ENCODE peak calls at places on chromosomes 4 and X, in four cellular contexts. K is GM12878, M is K562, H is WTC11. U is an unnamed sample.
A peak's percentile ranks its signal among the peaks of the same experiment; 100 is the strongest.

GRCh38 chrX:110162867-110163266 is 155.0 kb downstream of the AMMECR1 start:
- DNase-seq in K (no peak), M (no peak), H (no peak), U (no peak)

GRCh38 chr4:38177035-38177791 is 217.0 kb downstream of the PTTG2 start:
- DNase-seq in K (no peak), M (no peak), H (no peak), U (no peak)

GRCh38 chr4:160319221-160319867 is 1216.5 kb downstream of the RAPGEF2 start:
- DNase-seq in K (no peak), M (no peak), H (no peak), U (no peak)

GRCh38 chr4:38320349-38320707 is 343.7 kb upstream of the KLF3 start:
- DNase-seq in K (no peak), M (no peak), H (no peak), U (no peak)

GRCh38 chr4:3384391-3384770 is 57.4 kb upstream of the HGFAC start:
- DNase-seq in K (no peak), M (no peak), H (no peak), U (no peak)

GRCh38 chr4:40316333-40316781 is 18.8 kb upstream of the CHRNA9 start:
- DNase-seq in K (peak; percentile 74), M (no peak), H (no peak), U (no peak)

GRCh38 chr4:96521046-96521536 is 681.2 kb downstream of the PDHA2 start:
- DNase-seq in K (no peak), M (no peak), H (no peak), U (no peak)

GRCh38 chr4:6561173-6561516 is 13.8 kb upstream of the MAN2B2 start:
- DNase-seq in K (no peak), M (no peak), H (no peak), U (no peak)

GRCh38 chr4:17376205-17376604 is 135.7 kb downstream of the QDPR start:
- DNase-seq in K (no peak), M (no peak), H (no peak), U (no peak)

GRCh38 chr4:84481879-84482245 is 17.2 kb downstream of the NKX6-1 start:
- DNase-seq in K (no peak), M (no peak), H (peak; percentile 52), U (no peak)

GRCh38 chr4:42460043-42460442 is 62.8 kb downstream of the SHISA3 start:
- DNase-seq in K (peak; percentile 39), M (no peak), H (no peak), U (no peak)

GRCh38 chrX:130877892-130878321 is 25.1 kb downstream of the ENOX2 start:
- DNase-seq in K (no peak), M (no peak), H (no peak), U (no peak)

GRCh38 chr4:5370286-5370685 is 319.0 kb downstream of the STK32B start:
- DNase-seq in K (no peak), M (no peak), H (no peak), U (no peak)
- TF ChIP-seq USF1 in K (no peak), M (no peak), H (no peak), U (no peak)

GRCh38 chrX:3345281-3346081 is 971 bp downstream of the MXRA5 start:
- DNase-seq in K (no peak), M (no peak), H (peak; percentile 61), U (peak; percentile 16)
- TF ChIP-seq USF1 in K (no peak), M (no peak), H (no peak), U (no peak)

GRCh38 chr4:182083681-182084410 is 159.4 kb upstream of the TENM3 start:
- DNase-seq in K (no peak), M (no peak), H (no peak), U (no peak)
- TF ChIP-seq USF1 in K (no peak), M (no peak), H (no peak), U (no peak)

GRCh38 chr4:77586953-77587383 is 18.7 kb upstream of the CXCL13 start:
- DNase-seq in K (peak; percentile 88), M (no peak), H (no peak), U (no peak)
- TF ChIP-seq USF1 in K (no peak), M (no peak), H (no peak), U (no peak)

DNA sequence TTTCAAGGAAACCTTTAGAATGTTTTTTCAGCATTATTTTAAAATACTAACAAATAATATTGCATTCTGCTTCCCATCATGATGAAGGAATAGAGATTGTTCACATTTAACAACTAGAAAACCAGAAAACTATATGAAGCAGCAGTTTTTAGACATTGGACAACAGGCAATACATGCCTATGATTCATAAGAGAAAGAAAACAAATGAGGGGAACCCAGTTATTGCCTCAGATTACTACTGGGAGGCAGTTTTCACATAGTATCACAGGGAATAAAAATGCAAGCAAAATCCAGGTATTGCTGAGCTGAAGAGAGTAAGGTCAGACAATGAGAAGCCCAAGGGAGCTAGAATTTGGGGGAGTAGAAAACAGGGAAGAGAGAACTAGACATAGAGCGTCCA is 373.6 kb downstream of the MAPK10 start:
- DNase-seq in K (no peak), M (no peak), H (no peak), U (no peak)
- TF ChIP-seq USF1 in K (no peak), M (no peak), H (no peak), U (no peak)

DNA sequence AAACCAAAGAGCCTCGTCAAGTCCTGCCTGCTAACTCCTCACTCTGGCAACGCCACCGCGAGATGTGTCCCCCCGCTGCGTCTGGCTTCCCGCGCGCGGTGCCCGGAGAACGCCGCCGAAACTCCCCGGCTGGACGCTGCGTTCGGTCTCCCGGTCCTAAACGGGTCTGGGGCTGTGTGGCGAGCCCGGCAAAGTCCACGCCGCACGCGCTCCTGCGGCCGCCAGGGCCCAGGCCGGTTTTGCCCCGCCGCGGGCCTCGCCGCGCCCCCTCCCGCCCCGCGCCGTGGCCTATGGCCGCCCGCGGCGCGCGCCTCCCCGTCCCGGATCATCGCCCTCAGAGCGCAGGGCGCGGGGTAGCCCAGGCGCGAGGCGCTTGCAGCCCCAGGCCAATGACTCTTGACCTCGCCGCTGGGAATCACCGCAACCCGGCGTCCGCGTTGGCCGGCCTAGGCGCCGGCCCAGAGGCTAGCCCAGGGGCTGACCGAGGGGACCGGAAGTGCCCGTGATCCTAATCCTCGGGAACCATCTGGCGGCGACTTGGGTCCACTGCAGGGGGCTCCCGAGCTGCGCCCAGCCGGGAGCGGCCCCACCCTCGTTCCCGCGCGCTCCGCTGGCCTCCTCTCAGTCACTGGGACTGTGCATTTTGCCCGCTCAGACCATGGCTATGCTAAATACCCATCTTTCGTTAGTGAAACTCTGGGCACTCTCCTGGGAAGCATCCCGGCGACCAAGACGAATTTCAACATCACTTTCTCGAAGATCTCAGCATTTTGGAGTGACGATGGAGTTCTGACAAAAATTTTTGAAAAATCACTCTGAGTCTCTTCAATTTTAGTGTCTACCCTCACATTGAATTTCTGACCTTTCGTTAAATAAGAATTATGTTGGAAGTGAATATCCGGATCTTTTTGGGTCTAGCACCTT is at the start of gene AADAT:
- DNase-seq in K (no peak), M (peak; percentile 41), H (peak; percentile 87), U (peak; percentile 97)
- TF ChIP-seq USF1 in K (no peak), M (no peak), H (no peak), U (no peak)

DNA sequence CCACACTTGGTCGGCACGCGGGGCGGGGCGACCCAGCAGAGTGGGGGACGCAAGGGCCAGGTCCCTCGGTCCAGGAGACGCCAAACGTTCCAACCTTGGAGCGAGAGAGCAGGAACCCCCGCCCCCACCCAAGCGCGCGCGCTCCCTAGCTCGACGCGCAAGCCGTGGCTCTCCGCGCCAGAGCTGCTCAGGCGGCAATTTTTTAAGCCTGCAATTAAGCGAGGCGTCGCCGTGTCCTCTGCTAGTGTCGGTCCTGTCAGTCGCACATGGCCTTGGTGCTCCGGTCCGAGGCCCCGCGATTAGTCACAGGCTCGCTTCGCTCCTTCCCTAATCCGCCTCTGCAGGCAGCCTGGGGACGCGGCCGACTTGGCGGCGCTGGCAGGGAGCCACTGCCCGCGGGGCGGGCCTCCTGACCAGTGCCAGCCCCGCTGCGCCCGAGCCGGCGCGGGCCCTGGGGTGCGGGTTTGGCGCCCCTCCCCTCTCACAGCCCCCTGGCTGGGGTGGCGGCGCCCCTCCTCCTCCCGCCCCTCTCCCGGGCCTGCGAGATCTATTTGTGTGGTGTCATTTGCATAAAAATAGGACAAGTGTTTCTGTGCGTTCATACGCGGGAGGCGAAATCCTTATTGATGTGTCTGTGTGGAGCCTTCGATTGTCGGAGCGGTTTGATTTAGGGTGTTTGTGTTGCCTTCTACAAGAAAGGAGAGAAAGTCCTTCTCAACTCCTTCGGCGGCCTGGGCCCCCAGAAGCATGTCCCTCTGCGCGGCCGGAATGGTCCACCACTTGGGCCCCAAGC is 9.7 kb upstream of the BCOR start:
- DNase-seq in K (no peak), M (no peak), H (no peak), U (peak; percentile 44)
- TF ChIP-seq USF1 in K (no peak), M (no peak), H (no peak), U (no peak)

GRCh38 chr4:5511791-5512190 is 196.6 kb downstream of the EVC2 start:
- DNase-seq in K (no peak), M (no peak), H (no peak), U (no peak)
- TF ChIP-seq USF1 in K (no peak), M (no peak), H (no peak), U (no peak)

GRCh38 chr4:23932935-23933334 is 43.1 kb upstream of the PPARGC1A start:
- DNase-seq in K (no peak), M (no peak), H (peak; percentile 32), U (no peak)

GRCh38 chr4:23932186-23932585 is 42.3 kb upstream of the PPARGC1A start:
- DNase-seq in K (no peak), M (no peak), H (no peak), U (no peak)

GRCh38 chr4:23934223-23934622 is 44.4 kb upstream of the PPARGC1A start:
- DNase-seq in K (no peak), M (no peak), H (peak; percentile 44), U (no peak)

GRCh38 chr4:23937173-23937572 is 47.3 kb upstream of the PPARGC1A start:
- DNase-seq in K (no peak), M (no peak), H (no peak), U (no peak)

GRCh38 chr4:23934915-23935314 is 45.1 kb upstream of the PPARGC1A start:
- DNase-seq in K (no peak), M (no peak), H (no peak), U (no peak)
- TF ChIP-seq USF1 in K (no peak), M (no peak), H (no peak), U (no peak)

DNA sequence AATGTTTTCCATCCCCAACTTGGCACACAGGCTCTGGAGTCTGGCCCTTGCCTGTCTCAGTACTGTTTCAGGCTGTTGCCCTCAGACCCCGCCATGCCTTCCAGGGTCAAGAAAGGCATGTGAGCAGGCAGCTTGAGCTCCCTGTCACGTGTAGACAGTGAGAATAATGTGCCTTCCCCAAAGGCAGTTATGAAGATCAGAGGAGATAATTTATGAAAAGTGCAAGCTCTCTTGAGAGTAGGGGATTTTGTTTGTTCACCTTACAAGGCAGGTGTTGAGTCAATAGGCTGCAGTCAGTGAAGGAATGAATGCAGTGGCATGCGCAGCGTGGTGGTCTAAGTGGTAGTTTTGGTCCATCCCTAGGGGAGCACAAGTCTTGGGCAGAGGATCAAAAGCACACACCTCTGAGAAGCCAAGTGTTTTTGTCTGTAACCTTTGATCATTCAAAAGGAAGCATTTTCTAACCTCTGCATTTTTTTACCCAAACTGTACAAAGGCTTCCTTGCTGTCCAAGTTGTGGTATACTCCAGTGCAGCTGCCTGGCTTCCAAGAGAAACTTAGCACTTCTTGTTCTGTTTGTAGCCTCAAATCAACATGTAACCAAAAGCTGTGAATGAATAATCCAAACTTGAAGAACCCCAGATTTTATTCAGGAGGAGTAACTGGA is 14.4 kb downstream of the HADH start:
- DNase-seq in K (no peak), M (no peak), H (no peak), U (no peak)
- TF ChIP-seq USF1 in K (no peak), M (no peak), H (no peak), U (no peak)

U was measured in SK-N-SH.